ENCODE peak calls at places on chromosomes 7 and 10, in four cellular contexts. S, K, A and W are unnamed samples. For H3K4me1, the result is how much of the 10 kb centered on the place peaks cover.

GRCh38 chr10:6136215-6137201 is 47.7 kb downstream of the RBM17 start:
- DNase-seq in S (no peak), A (no peak), K (no peak), W (no peak)

GRCh38 chr10:128646956-128647355 is 520.7 kb upstream of the MKI67 start:
- DNase-seq in A (no peak), S (no peak), K (no peak), W (no peak)

GRCh38 chr10:48494611-48495010 is 110.3 kb downstream of the ARHGAP22 start:
- DNase-seq in A (no peak), S (no peak), K (peak), W (no peak)

GRCh38 chr10:14383266-14383665 is 52.5 kb upstream of the FRMD4A start:
- DNase-seq in A (no peak), K (no peak), S (no peak), W (no peak)

GRCh38 chr7:132090444-132090843 is 485.8 kb downstream of the PLXNA4 start:
- DNase-seq in A (no peak), K (no peak), S (no peak), W (no peak)

GRCh38 chr7:148622887-148623585 is 32.5 kb downstream of the C7orf33 start:
- DNase-seq in S (no peak), A (no peak), K (no peak), W (no peak)

GRCh38 chr10:79418274-79418673 is 27.1 kb downstream of the ZCCHC24 start:
- DNase-seq in K (no peak), S (no peak), A (no peak), W (peak)

GRCh38 chr10:86337121-86337601 is 29.4 kb downstream of the GRID1 start:
- DNase-seq in A (no peak), S (no peak), K (no peak), W (peak)

GRCh38 chr10:93437946-93438795 is 44.0 kb downstream of the MYOF start:
- DNase-seq in K (no peak), A (no peak), S (no peak), W (no peak)

GRCh38 chr7:64946772-64947171 is 43.7 kb downstream of the ZNF273 start:
- DNase-seq in K (no peak), S (no peak), A (no peak), W (no peak)

GRCh38 chr10:60607409-60607808 is 170.9 kb upstream of the CDK1 start:
- DNase-seq in K (no peak), A (no peak), S (no peak), W (no peak)

GRCh38 chr10:29811751-29812427 is 177.1 kb upstream of the SVIL start:
- DNase-seq in A (no peak), K (no peak), S (no peak), W (no peak)

GRCh38 chr10:102982281-102982680 is 64.2 kb downstream of the CNNM2 start:
- DNase-seq in K (no peak), A (no peak), S (no peak), W (no peak)

GRCh38 chr7:149879271-149879711 is 5.5 kb downstream of the ATP6V0E2 start:
- DNase-seq in K (no peak), S (no peak), A (no peak), W (no peak)

GRCh38 chr10:125120046-125120710 is 40.2 kb downstream of the CTBP2 start:
- DNase-seq in K (no peak), A (no peak), S (no peak), W (no peak)

GRCh38 chr7:63067897-63068585 is 930.6 kb upstream of the ZNF722 start:
- DNase-seq in S (no peak), A (no peak), K (no peak), W (no peak)

GRCh38 chr7:1849351-1849951 is 179.4 kb downstream of the ELFN1 start:
- DNase-seq in A (no peak), K (no peak), S (no peak), W (peak)

GRCh38 chr7:64849250-64849923 is 53.7 kb upstream of the ZNF273 start:
- DNase-seq in K (no peak), S (no peak), A (peak), W (no peak)

GRCh38 chr7:128031901-128032604 is 816 bp upstream of the LRRC4 start:
- DNase-seq in A (peak), K (peak), S (peak), W (peak)

GRCh38 chr10:31157125-31157983 is 125.7 kb upstream of the ZNF438 start:
- DNase-seq in S (peak), A (no peak), K (no peak), W (no peak)

GRCh38 chr7:20539201-20539600 is 76.3 kb upstream of the ABCB5 start:
- DNase-seq in K (no peak), A (no peak), S (no peak), W (no peak)

GRCh38 chr10:56902554-56902953 is 541.5 kb upstream of the ZWINT start:
- DNase-seq in A (no peak), S (no peak), K (no peak), W (no peak)

GRCh38 chr7:142123184-142123583 is 11.7 kb downstream of the MGAM2 start:
- DNase-seq in A (no peak), S (no peak), K (no peak), W (no peak)

GRCh38 chr10:29837586-29837985 is 202.8 kb upstream of the SVIL start:
- DNase-seq in K (no peak), A (peak), S (no peak), W (no peak)

GRCh38 chr7:6015917-6016652 is 7.0 kb downstream of the AIMP2 start:
- DNase-seq in K (no peak), A (no peak), S (peak), W (peak)

GRCh38 chr10:110993024-110993693 is 73.8 kb downstream of the SHOC2 start:
- DNase-seq in S (no peak), K (no peak), A (no peak), W (no peak)

GRCh38 chr10:43137701-43137970 is 609 bp upstream of the CSGALNACT2 start:
- DNase-seq in A (peak), S (peak), K (peak), W (peak)

GRCh38 chr7:131011437-131011752 is 277.4 kb upstream of the KLF14 start:
- DNase-seq in K (no peak), A (no peak), S (peak), W (peak)
- H3K4me1 ChIP-seq in K (under half), A (under half), S (half or more), W (half or more)

GRCh38 chr7:137535579-137535978 is 192.0 kb upstream of the PTN start:
- DNase-seq in K (no peak), A (peak), S (no peak), W (no peak)

GRCh38 chr7:137539111-137539715 is 195.7 kb upstream of the PTN start:
- DNase-seq in K (no peak), A (no peak), S (no peak), W (no peak)

DNA sequence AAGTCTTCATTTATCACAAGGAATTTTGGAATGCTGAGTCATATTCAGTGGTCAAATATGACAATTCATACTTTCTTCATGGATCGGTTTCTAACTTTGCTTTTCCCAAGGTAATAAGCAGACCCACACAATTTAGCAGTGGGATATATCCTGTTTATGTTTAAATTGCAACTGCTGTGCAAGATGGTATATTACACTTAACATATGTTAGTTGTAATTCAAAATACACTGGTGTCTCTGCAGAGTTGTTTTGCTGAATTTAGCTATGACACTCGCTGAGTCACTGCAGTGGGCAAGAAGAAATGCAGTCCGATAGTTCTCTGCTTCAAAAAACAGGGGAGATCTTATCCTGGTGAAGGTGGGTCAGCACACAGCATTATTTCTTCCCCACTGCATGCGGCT is 194.8 kb upstream of the PTN start:
- DNase-seq in S (no peak), A (no peak), K (no peak), W (no peak)
- H3K27ac ChIP-seq in S (no peak), A (peak), K (no peak), W (no peak)

DNA sequence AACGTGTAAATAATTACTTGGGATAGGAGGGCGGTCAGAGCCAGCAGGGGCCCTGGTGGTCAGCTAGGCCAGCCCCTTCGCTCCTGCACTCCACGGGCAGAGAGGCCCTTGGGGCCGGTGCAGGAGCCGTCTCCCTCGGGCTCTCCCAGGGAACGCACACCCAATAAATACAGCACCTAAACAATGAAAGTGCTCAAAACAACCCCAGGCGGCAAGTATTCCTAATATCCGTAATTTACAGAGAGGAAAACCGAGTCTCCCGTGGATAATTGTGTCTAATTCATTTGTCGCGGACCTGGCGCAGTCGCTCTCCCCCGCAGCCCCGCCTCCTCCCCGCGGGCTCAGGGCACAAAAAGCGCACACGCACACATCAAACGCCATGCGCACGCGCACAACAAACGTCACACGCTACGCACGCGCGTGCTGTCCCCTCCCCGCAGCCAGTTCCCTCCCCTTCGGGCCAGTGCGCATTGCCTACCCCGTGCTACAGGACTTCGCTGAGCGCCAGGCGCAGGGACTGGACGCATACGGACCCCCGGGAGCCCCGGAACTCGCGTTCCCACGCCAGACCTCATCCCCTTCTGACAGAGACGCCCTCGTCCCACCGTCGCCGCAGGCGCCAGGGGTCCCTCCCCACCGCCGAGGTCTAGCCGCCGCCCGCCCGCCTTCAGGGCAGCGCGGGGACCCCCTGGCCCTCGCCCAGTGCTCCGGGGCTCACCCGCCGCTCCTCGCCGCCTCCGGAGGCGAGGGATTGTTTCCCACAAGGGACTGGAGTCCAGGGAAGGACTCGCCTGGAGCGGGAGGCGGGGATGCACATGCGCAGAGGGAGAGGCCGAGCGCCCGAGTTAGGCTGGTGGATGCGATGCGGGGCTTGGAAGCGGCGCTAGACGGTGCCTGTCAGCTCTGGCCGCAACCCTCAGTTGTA is at the start of gene ZNF248:
- DNase-seq in S (peak), A (peak), K (peak), W (peak)
- H3K4me3 ChIP-seq in S (peak), A (peak), K (peak), W (peak)

GRCh38 chr10:7787857-7788639 is at the start of the genes ATP5F1C and KIN:
- DNase-seq in K (peak), S (peak), A (peak), W (peak)

GRCh38 chr10:7788640-7789335 is 811 bp downstream of the ATP5F1C start:
- DNase-seq in A (peak), K (no peak), S (no peak), W (no peak)

GRCh38 chr10:7787150-7787856 is 490 bp downstream of the KIN start:
- DNase-seq in S (no peak), K (no peak), A (no peak), W (no peak)

GRCh38 chr10:7792541-7792940 is 4.6 kb downstream of the ATP5F1C start:
- DNase-seq in S (no peak), K (no peak), A (no peak), W (no peak)

DNA sequence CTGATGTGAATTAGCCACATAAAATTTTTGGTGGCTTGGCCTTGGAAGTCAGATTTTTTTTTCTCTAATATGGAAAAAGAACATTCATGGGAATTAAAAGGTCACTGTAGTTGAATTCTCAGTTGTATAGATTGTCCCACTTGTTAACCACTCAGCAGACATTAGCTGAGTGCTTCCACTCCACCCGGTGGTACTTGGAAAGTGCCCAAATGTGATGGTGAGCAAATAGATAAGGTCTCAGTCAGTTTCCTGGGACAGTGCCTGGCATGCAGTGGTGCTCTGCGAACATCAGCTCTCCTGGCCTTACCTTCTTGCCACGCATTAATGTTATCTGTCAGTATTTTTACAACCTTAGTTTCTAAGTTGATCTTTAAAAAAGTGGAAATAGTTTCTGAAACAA is 1.4 kb downstream of the ATP5F1C start:
- DNase-seq in A (peak), K (no peak), S (no peak), W (no peak)
- H3K4me1 ChIP-seq in A (under half), K (under half), S (under half), W (half or more)

GRCh38 chr10:113442340-113442739 is 110.5 kb upstream of the HABP2 start:
- DNase-seq in S (no peak), K (no peak), A (no peak), W (no peak)
- H3K27ac ChIP-seq in S (no peak), K (no peak), A (no peak), W (no peak)